ENCODE peak calls at places on chromosomes 11 and 22, in four cellular contexts. K, X, I and S are unnamed samples.

GRCh38 chr11:107856981-107857517 is 1.5 kb downstream of the SLC35F2 start:
- DNase-seq in X (no peak), I (no peak), K (no peak), S (no peak)

GRCh38 chr22:26847816-26848215 is 190.4 kb downstream of the MIAT start:
- DNase-seq in K (no peak), I (no peak), X (no peak), S (no peak)

GRCh38 chr22:37498289-37498909 is 12.2 kb upstream of the MFNG start:
- DNase-seq in I (no peak), X (no peak), K (peak; percentile 87), S (no peak)

GRCh38 chr11:66015094-66015881 is 3.5 kb downstream of the CST6 start:
- DNase-seq in I (peak; percentile 74), K (no peak), X (no peak), S (peak; percentile 94)

GRCh38 chr11:110098645-110099044 is 5.5 kb downstream of the ZC3H12C start:
- DNase-seq in X (no peak), I (no peak), K (no peak), S (no peak)

GRCh38 chr11:76885390-76886097 is 24.8 kb downstream of the ACER3 start:
- DNase-seq in K (no peak), X (no peak), I (no peak), S (peak; percentile 10)

GRCh38 chr11:2539761-2540520 is 95.1 kb downstream of the KCNQ1 start:
- DNase-seq in I (peak; percentile 44), X (peak; percentile 55), K (peak; percentile 58), S (peak; percentile 79)

GRCh38 chr11:10379433-10379832 is 74.6 kb downstream of the ADM start:
- DNase-seq in X (no peak), K (no peak), I (no peak), S (no peak)

GRCh38 chr11:117985953-117986887 is at the start of gene IL10RA:
- DNase-seq in X (peak; percentile 91), I (peak; percentile 85), K (peak; percentile 98), S (peak; percentile 96)

GRCh38 chr22:35837328-35837727 is 119.7 kb downstream of the APOL5 start:
- DNase-seq in I (no peak), X (no peak), K (no peak), S (no peak)

GRCh38 chr22:35834080-35834479 is 116.4 kb downstream of the APOL5 start:
- DNase-seq in X (no peak), K (no peak), I (no peak), S (no peak)

GRCh38 chr22:35835267-35835997 is 117.8 kb downstream of the APOL5 start:
- DNase-seq in K (no peak), I (no peak), X (no peak), S (no peak)

GRCh38 chr22:35838849-35839646 is 121.4 kb downstream of the APOL5 start:
- DNase-seq in K (no peak), X (peak; percentile 84), I (no peak), S (no peak)

DNA sequence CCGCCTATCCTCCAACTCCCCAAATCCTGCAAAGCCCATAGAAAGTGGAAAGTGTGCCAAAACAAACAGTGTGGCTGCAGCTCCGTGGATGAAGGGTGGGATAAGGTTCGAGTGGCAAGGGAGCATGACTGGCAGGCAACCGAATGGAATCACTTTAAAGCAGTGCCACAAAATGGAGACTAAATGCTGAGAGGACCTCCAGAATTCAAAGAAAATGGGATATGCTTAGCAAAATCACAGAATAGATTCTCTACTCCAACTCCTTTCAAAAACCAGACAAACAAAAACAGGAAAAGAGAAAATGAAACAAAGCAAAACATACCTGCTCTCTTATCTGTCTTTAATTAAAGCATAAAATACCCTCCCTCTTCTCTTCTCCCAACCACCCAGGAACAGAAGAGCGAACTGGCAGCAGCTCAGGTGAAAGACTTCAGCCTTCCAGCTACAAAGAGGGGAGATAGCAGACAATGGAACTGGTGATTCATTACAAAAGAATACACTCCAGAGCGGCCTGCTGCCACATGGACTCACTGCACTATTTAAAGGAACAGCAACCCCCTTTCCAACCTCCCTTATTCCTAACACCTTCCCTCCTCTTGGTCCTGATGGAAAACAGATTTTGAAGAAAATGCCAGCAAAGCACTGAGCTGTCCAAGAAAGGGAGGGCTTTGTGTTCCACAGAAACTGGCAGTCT is 118.5 kb downstream of the APOL5 start:
- DNase-seq in K (no peak), I (no peak), X (peak; percentile 76), S (peak; percentile 62)
- H3K27ac ChIP-seq in K (no peak overlapping the region), I (peak overlapping the region; percentile 70), X (peak overlapping the region; percentile 83), S (peak overlapping the region; percentile 89)

DNA sequence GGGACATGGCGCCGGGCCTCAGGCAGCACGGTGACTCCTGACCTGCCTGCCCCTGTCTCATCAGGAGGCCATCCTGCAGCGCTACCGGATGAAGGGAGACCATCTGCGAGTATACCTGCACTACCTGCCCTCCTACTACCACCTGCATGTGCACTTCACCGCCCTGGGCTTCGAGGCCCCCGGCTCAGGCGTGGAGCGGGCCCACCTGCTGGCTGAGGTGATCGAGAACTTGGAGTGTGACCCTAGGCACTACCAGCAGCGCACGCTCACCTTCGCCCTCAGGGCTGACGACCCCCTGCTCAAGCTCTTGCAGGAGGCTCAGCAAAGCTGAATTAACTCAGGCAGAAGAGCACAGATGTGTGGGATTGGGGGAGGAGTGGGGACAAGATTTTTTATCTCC is 10.2 kb upstream of the ST3GAL4 start:
- DNase-seq in K (peak; percentile 82), I (no peak), X (no peak), S (no peak)
- H3K27ac ChIP-seq in K (peak overlapping the region; percentile 92), I (no peak overlapping the region), X (peak overlapping the region; percentile 63), S (no peak overlapping the region)

GRCh38 chr11:111368285-111368560 is 10.9 kb downstream of the POU2AF1 start:
- DNase-seq in K (no peak), X (no peak), I (no peak), S (no peak)
- H3K27ac ChIP-seq in K (peak overlapping the region; percentile 32), X (no peak overlapping the region), I (no peak overlapping the region), S (no peak overlapping the region)

GRCh38 chr11:128474036-128474874 is 113.1 kb downstream of the ETS1 start:
- DNase-seq in I (no peak), K (no peak), X (no peak), S (no peak)

GRCh38 chr11:128476031-128476430 is 111.3 kb downstream of the ETS1 start:
- DNase-seq in K (no peak), X (no peak), I (no peak), S (no peak)

GRCh38 chr11:128471138-128471661 is 116.2 kb downstream of the ETS1 start:
- DNase-seq in K (peak; percentile 89), I (no peak), X (no peak), S (no peak)

GRCh38 chr11:128472128-128473110 is 114.9 kb downstream of the ETS1 start:
- DNase-seq in K (no peak), I (no peak), X (no peak), S (peak; percentile 63)

GRCh38 chr11:128473631-128474030 is 113.7 kb downstream of the ETS1 start:
- DNase-seq in K (no peak), I (no peak), X (no peak), S (no peak)
- H3K27ac ChIP-seq in K (peak overlapping the region; percentile 78), I (no peak overlapping the region), X (peak overlapping the region; percentile 60), S (peak overlapping the region; percentile 63)

GRCh38 chr11:119103793-119104192 is 2.1 kb upstream of the DPAGT1 start:
- DNase-seq in K (peak; percentile 12), X (no peak), I (no peak), S (peak; percentile 36)
- H3K27ac ChIP-seq in K (no peak overlapping the region), X (peak overlapping the region; percentile 90), I (no peak overlapping the region), S (no peak overlapping the region)

GRCh38 chr11:116788534-116788933 is 711 bp upstream of the ZPR1 start:
- DNase-seq in X (no peak), K (no peak), I (no peak), S (no peak)

GRCh38 chr11:116787786-116788486 is at the start of gene ZPR1:
- DNase-seq in K (peak; percentile 96), X (peak; percentile 92), I (peak; percentile 93), S (peak; percentile 98)

GRCh38 chr11:116786360-116786759 is 1.5 kb downstream of the ZPR1 start:
- DNase-seq in I (no peak), X (no peak), K (no peak), S (no peak)

GRCh38 chr11:116786966-116787365 is 857 bp downstream of the ZPR1 start:
- DNase-seq in I (no peak), X (no peak), K (no peak), S (no peak)

GRCh38 chr11:116787436-116787785 is 412 bp downstream of the ZPR1 start:
- DNase-seq in I (no peak), K (no peak), X (no peak), S (peak; percentile 38)
- H3K27ac ChIP-seq in I (peak overlapping the region; percentile 87), K (peak overlapping the region; percentile 89), X (peak overlapping the region; percentile 89), S (peak overlapping the region; percentile 97)